ENCODE peak calls at places on chromosomes 6 and 20, in ten cellular contexts. One of them, this sample, is unnamed.

GRCh38 chr6:20905377-20905776 is 371.1 kb downstream of the CDKAL1 start:
- DNase-seq in stimulated activated CD8-positive, alpha-beta memory T cell treated with anti-CD3 and anti-CD28 coated beads, Interleukin-7, amount 100 ng/mL, for 1 hour: no peak
- DNase-seq in NCI-H774: no peak
- DNase-seq in GM23248: no peak
- DNase-seq in KG1: no peak
- DNase-seq in T-helper 1 cell: no peak
- DNase-seq in RWPE1: no peak
- DNase-seq in HS-27A: no peak
- DNase-seq in PC-9: no peak
- DNase-seq in epithelial cell of esophagus: no peak
- DNase-seq in this sample: no peak

GRCh38 chr6:109447878-109448555 is 7.5 kb downstream of the SMPD2 start:
- DNase-seq in NCI-H774: no peak
- DNase-seq in epithelial cell of esophagus: peak
- DNase-seq in HS-27A: no peak
- DNase-seq in KG1: no peak
- DNase-seq in RWPE1: no peak
- DNase-seq in GM23248: no peak
- DNase-seq in T-helper 1 cell: no peak
- DNase-seq in stimulated activated CD8-positive, alpha-beta memory T cell treated with anti-CD3 and anti-CD28 coated beads, Interleukin-7, amount 100 ng/mL, for 1 hour: no peak
- DNase-seq in PC-9: no peak
- DNase-seq in this sample: peak

GRCh38 chr6:13331516-13332348 is 3.4 kb upstream of the TBC1D7 start:
- DNase-seq in GM23248: peak
- DNase-seq in stimulated activated CD8-positive, alpha-beta memory T cell treated with anti-CD3 and anti-CD28 coated beads, Interleukin-7, amount 100 ng/mL, for 1 hour: no peak
- DNase-seq in RWPE1: no peak
- DNase-seq in NCI-H774: peak
- DNase-seq in HS-27A: peak
- DNase-seq in PC-9: no peak
- DNase-seq in KG1: peak
- DNase-seq in T-helper 1 cell: no peak
- DNase-seq in epithelial cell of esophagus: peak
- DNase-seq in this sample: peak

GRCh38 chr6:4607026-4607704 is 169.0 kb upstream of the CDYL start:
- DNase-seq in NCI-H774: peak
- DNase-seq in HS-27A: peak
- DNase-seq in GM23248: peak
- DNase-seq in stimulated activated CD8-positive, alpha-beta memory T cell treated with anti-CD3 and anti-CD28 coated beads, Interleukin-7, amount 100 ng/mL, for 1 hour: no peak
- DNase-seq in T-helper 1 cell: no peak
- DNase-seq in PC-9: peak
- DNase-seq in KG1: no peak
- DNase-seq in epithelial cell of esophagus: peak
- DNase-seq in RWPE1: peak
- DNase-seq in this sample: peak

GRCh38 chr20:41136695-41137411 is 490 bp upstream of the PLCG1 start:
- DNase-seq in PC-9: peak
- DNase-seq in epithelial cell of esophagus: peak
- DNase-seq in KG1: peak
- DNase-seq in T-helper 1 cell: peak
- DNase-seq in GM23248: peak
- DNase-seq in RWPE1: peak
- DNase-seq in HS-27A: peak
- DNase-seq in NCI-H774: peak
- DNase-seq in stimulated activated CD8-positive, alpha-beta memory T cell treated with anti-CD3 and anti-CD28 coated beads, Interleukin-7, amount 100 ng/mL, for 1 hour: peak
- DNase-seq in this sample: peak

GRCh38 chr6:90431521-90432407 is 135.1 kb upstream of the BACH2 start:
- DNase-seq in HS-27A: no peak
- DNase-seq in KG1: no peak
- DNase-seq in RWPE1: no peak
- DNase-seq in PC-9: no peak
- DNase-seq in T-helper 1 cell: no peak
- DNase-seq in NCI-H774: no peak
- DNase-seq in stimulated activated CD8-positive, alpha-beta memory T cell treated with anti-CD3 and anti-CD28 coated beads, Interleukin-7, amount 100 ng/mL, for 1 hour: no peak
- DNase-seq in GM23248: no peak
- DNase-seq in epithelial cell of esophagus: peak
- DNase-seq in this sample: no peak

GRCh38 chr20:48205786-48206185 is 420.5 kb upstream of the SULF2 start:
- DNase-seq in T-helper 1 cell: no peak
- DNase-seq in HS-27A: no peak
- DNase-seq in GM23248: no peak
- DNase-seq in RWPE1: no peak
- DNase-seq in epithelial cell of esophagus: no peak
- DNase-seq in NCI-H774: no peak
- DNase-seq in stimulated activated CD8-positive, alpha-beta memory T cell treated with anti-CD3 and anti-CD28 coated beads, Interleukin-7, amount 100 ng/mL, for 1 hour: no peak
- DNase-seq in KG1: no peak
- DNase-seq in PC-9: no peak
- DNase-seq in this sample: no peak

GRCh38 chr6:35473075-35473848 is 5.1 kb downstream of the RPL10A start:
- DNase-seq in KG1: no peak
- DNase-seq in HS-27A: no peak
- DNase-seq in GM23248: no peak
- DNase-seq in epithelial cell of esophagus: no peak
- DNase-seq in stimulated activated CD8-positive, alpha-beta memory T cell treated with anti-CD3 and anti-CD28 coated beads, Interleukin-7, amount 100 ng/mL, for 1 hour: no peak
- DNase-seq in NCI-H774: no peak
- DNase-seq in T-helper 1 cell: no peak
- DNase-seq in RWPE1: no peak
- DNase-seq in PC-9: no peak
- DNase-seq in this sample: no peak

GRCh38 chr20:57326667-57327455 is 2.7 kb upstream of the SPO11 start:
- DNase-seq in PC-9: peak
- DNase-seq in T-helper 1 cell: no peak
- DNase-seq in epithelial cell of esophagus: peak
- DNase-seq in HS-27A: no peak
- DNase-seq in RWPE1: peak
- DNase-seq in NCI-H774: no peak
- DNase-seq in stimulated activated CD8-positive, alpha-beta memory T cell treated with anti-CD3 and anti-CD28 coated beads, Interleukin-7, amount 100 ng/mL, for 1 hour: no peak
- DNase-seq in KG1: no peak
- DNase-seq in GM23248: no peak
- DNase-seq in this sample: no peak

GRCh38 chr6:139587469-139587868 is 213.0 kb upstream of the CITED2 start:
- DNase-seq in epithelial cell of esophagus: peak
- DNase-seq in RWPE1: peak
- DNase-seq in KG1: no peak
- DNase-seq in PC-9: peak
- DNase-seq in NCI-H774: no peak
- DNase-seq in GM23248: peak
- DNase-seq in stimulated activated CD8-positive, alpha-beta memory T cell treated with anti-CD3 and anti-CD28 coated beads, Interleukin-7, amount 100 ng/mL, for 1 hour: no peak
- DNase-seq in HS-27A: peak
- DNase-seq in T-helper 1 cell: no peak
- DNase-seq in this sample: peak

GRCh38 chr6:24991748-24992467 is 56.1 kb upstream of the RIPOR2 start:
- DNase-seq in KG1: peak
- DNase-seq in NCI-H774: peak
- DNase-seq in HS-27A: no peak
- DNase-seq in stimulated activated CD8-positive, alpha-beta memory T cell treated with anti-CD3 and anti-CD28 coated beads, Interleukin-7, amount 100 ng/mL, for 1 hour: peak
- DNase-seq in PC-9: peak
- DNase-seq in GM23248: peak
- DNase-seq in RWPE1: peak
- DNase-seq in T-helper 1 cell: peak
- DNase-seq in epithelial cell of esophagus: peak
- DNase-seq in this sample: peak

GRCh38 chr20:33658510-33658909 is 3.6 kb upstream of the C20orf144 start:
- DNase-seq in T-helper 1 cell: no peak
- DNase-seq in PC-9: no peak
- DNase-seq in epithelial cell of esophagus: no peak
- DNase-seq in NCI-H774: no peak
- DNase-seq in HS-27A: no peak
- DNase-seq in stimulated activated CD8-positive, alpha-beta memory T cell treated with anti-CD3 and anti-CD28 coated beads, Interleukin-7, amount 100 ng/mL, for 1 hour: no peak
- DNase-seq in KG1: no peak
- DNase-seq in GM23248: no peak
- DNase-seq in RWPE1: no peak
- DNase-seq in this sample: no peak

GRCh38 chr20:54681869-54682268 is 206.5 kb downstream of the DOK5 start:
- DNase-seq in RWPE1: no peak
- DNase-seq in PC-9: no peak
- DNase-seq in T-helper 1 cell: no peak
- DNase-seq in NCI-H774: no peak
- DNase-seq in KG1: no peak
- DNase-seq in stimulated activated CD8-positive, alpha-beta memory T cell treated with anti-CD3 and anti-CD28 coated beads, Interleukin-7, amount 100 ng/mL, for 1 hour: no peak
- DNase-seq in epithelial cell of esophagus: no peak
- DNase-seq in HS-27A: no peak
- DNase-seq in GM23248: no peak
- DNase-seq in this sample: no peak